ENCODE peak calls at places on chromosomes 7 and 10, in eight cellular contexts. V is gastrocnemius medialis; I is activated naive CD4-positive, alpha-beta T cell treated with anti-CD3 and anti-CD28 coated beads, Interleukin-2, amount 50 U/mL, for 72 hours; N is mesothelial cell of epicardium; X is tibial nerve; Q is DMS53; C is CD8-positive, alpha-beta T cell; Y is RKO. A is an unnamed sample.

GRCh38 chr7:151727579-151728285 is 149.2 kb downstream of the PRKAG2 start:
- DNase-seq in Y (peak), V (peak), X (peak), N (no peak), C (peak), I (peak), Q (peak), A (no peak)

GRCh38 chr7:4707980-4708411 is 25.9 kb downstream of the FOXK1 start:
- DNase-seq in I (no peak), X (no peak), N (no peak), Q (no peak), Y (no peak), V (no peak), C (no peak), A (no peak)

GRCh38 chr7:70266186-70266585 is 667.9 kb downstream of the AUTS2 start:
- DNase-seq in X (no peak), V (no peak), N (no peak), Q (no peak), I (no peak), Y (no peak), C (no peak), A (no peak)

GRCh38 chr10:82164333-82164732 is 289.3 kb downstream of the NRG3 start:
- DNase-seq in Y (no peak), I (no peak), V (no peak), Q (no peak), X (no peak), C (no peak), N (no peak), A (no peak)

GRCh38 chr7:100431286-100431735 is 1.7 kb downstream of the MEPCE start:
- DNase-seq in I (no peak), C (no peak), X (no peak), Y (no peak), N (no peak), Q (no peak), V (no peak), A (no peak)

GRCh38 chr10:125710267-125710563 is 9.3 kb upstream of the EDRF1 start:
- DNase-seq in X (no peak), I (no peak), Y (no peak), V (no peak), C (no peak), Q (no peak), N (no peak), A (peak)

GRCh38 chr10:4663162-4663992 is 162.6 kb upstream of the AKR1E2 start:
- DNase-seq in N (no peak), X (peak), I (no peak), V (peak), Q (peak), C (no peak), Y (peak), A (peak)

GRCh38 chr7:126005064-126005463 is 1075.4 kb upstream of the POT1 start:
- DNase-seq in Q (no peak), I (no peak), N (no peak), Y (no peak), C (no peak), V (no peak), X (no peak), A (no peak)

GRCh38 chr7:155287229-155287935 is 10.3 kb upstream of the INSIG1 start:
- DNase-seq in I (no peak), X (no peak), V (no peak), N (no peak), C (no peak), Y (no peak), Q (no peak), A (no peak)

GRCh38 chr7:7662527-7662926 is 22.0 kb downstream of the UMAD1 start:
- DNase-seq in C (no peak), Q (peak), I (no peak), Y (no peak), N (no peak), V (no peak), X (no peak), A (peak)

GRCh38 chr10:34743804-34744203 is 71.3 kb downstream of the PARD3 start:
- DNase-seq in V (peak), Q (no peak), N (no peak), X (no peak), I (no peak), C (no peak), Y (no peak), A (no peak)

GRCh38 chr7:12820777-12821176 is 133.3 kb downstream of the ARL4A start:
- DNase-seq in C (no peak), Y (no peak), X (no peak), N (no peak), Q (no peak), V (no peak), I (no peak), A (no peak)

GRCh38 chr7:44486693-44487092 is 3.8 kb downstream of the NUDCD3 start:
- DNase-seq in Y (peak), N (no peak), X (no peak), I (no peak), V (peak), Q (peak), C (no peak), A (no peak)

GRCh38 chr7:159126496-159127345 is 17.9 kb downstream of the VIPR2 start:
- DNase-seq in V (no peak), I (no peak), Y (no peak), X (no peak), C (no peak), Q (no peak), N (no peak), A (no peak)

GRCh38 chr10:83685458-83685857 is 453.9 kb upstream of the GHITM start:
- DNase-seq in Q (no peak), Y (no peak), C (no peak), X (no peak), V (no peak), I (no peak), N (no peak), A (peak)

GRCh38 chr7:101618207-101618839 is 10.8 kb downstream of the MYL10 start:
- DNase-seq in I (no peak), C (no peak), Y (no peak), Q (peak), X (no peak), V (no peak), N (no peak), A (no peak)

GRCh38 chr7:114922151-114922651 is 307 bp downstream of the MDFIC start:
- DNase-seq in Y (no peak), C (peak), I (peak), Q (peak), X (peak), V (peak), N (peak), A (no peak)

GRCh38 chr7:47515305-47515834 is 66.5 kb downstream of the TNS3 start:
- DNase-seq in I (no peak), Y (no peak), X (no peak), Q (no peak), N (no peak), C (no peak), V (no peak), A (no peak)

GRCh38 chr10:94403034-94403822 is 887 bp downstream of the TBC1D12 start:
- DNase-seq in I (peak), Q (peak), N (peak), V (peak), X (peak), Y (peak), C (no peak), A (peak)

GRCh38 chr10:118922226-118922625 is 107.3 kb upstream of the NANOS1 start:
- DNase-seq in V (no peak), Y (no peak), Q (no peak), I (no peak), X (peak), C (no peak), N (no peak), A (no peak)